ENCODE peak calls at places on chromosomes 12 and 14, in six cellular contexts. Z, K, S, I, J and L are unnamed samples.

GRCh38 chr14:75277000-75277795 is 1.4 kb upstream of the FOS start:
- DNase-seq in S (peak), I (peak), Z (peak), J (no peak), K (peak), L (peak)

GRCh38 chr12:120993496-120993895 is 15.2 kb downstream of the HNF1A start:
- DNase-seq in S (no peak), I (no peak), K (no peak), Z (no peak), J (no peak), L (no peak)

GRCh38 chr12:30026621-30027234 is 243.0 kb upstream of the TMTC1 start:
- DNase-seq in K (no peak), I (no peak), Z (no peak), S (peak), J (no peak), L (no peak)

GRCh38 chr12:32455607-32456063 is 56.3 kb downstream of the FGD4 start:
- DNase-seq in Z (no peak), S (peak), J (no peak), K (no peak), I (no peak), L (no peak)

GRCh38 chr14:95229749-95230148 is 72.4 kb upstream of the DICER1 start:
- DNase-seq in J (no peak), I (no peak), Z (no peak), S (no peak), K (no peak), L (no peak)

GRCh38 chr14:94117856-94118255 is 7.3 kb downstream of the IFI27 start:
- DNase-seq in Z (no peak), K (no peak), I (no peak), S (no peak), J (no peak), L (no peak)

GRCh38 chr12:52772188-52772587 is 5.0 kb downstream of the KRT76 start:
- DNase-seq in J (no peak), K (no peak), Z (no peak), I (no peak), S (no peak), L (no peak)

GRCh38 chr12:32891956-32892355 is 4.6 kb downstream of the PKP2 start:
- DNase-seq in K (no peak), J (no peak), I (no peak), S (no peak), Z (no peak), L (no peak)

GRCh38 chr12:52267699-52268098 is 6.7 kb upstream of the KRT86 start:
- DNase-seq in S (no peak), J (no peak), I (no peak), K (no peak), Z (no peak), L (no peak)

GRCh38 chr12:127106723-127107122 is 1160.2 kb upstream of the TMEM132C start:
- DNase-seq in Z (no peak), K (no peak), I (no peak), S (no peak), J (no peak), L (no peak)

GRCh38 chr12:127107744-127108143 is 1159.2 kb upstream of the TMEM132C start:
- DNase-seq in J (no peak), I (no peak), K (no peak), S (no peak), Z (no peak), L (no peak)

GRCh38 chr12:127113945-127114344 is 1153.0 kb upstream of the TMEM132C start:
- DNase-seq in J (no peak), K (no peak), Z (no peak), I (no peak), S (no peak), L (no peak)

DNA sequence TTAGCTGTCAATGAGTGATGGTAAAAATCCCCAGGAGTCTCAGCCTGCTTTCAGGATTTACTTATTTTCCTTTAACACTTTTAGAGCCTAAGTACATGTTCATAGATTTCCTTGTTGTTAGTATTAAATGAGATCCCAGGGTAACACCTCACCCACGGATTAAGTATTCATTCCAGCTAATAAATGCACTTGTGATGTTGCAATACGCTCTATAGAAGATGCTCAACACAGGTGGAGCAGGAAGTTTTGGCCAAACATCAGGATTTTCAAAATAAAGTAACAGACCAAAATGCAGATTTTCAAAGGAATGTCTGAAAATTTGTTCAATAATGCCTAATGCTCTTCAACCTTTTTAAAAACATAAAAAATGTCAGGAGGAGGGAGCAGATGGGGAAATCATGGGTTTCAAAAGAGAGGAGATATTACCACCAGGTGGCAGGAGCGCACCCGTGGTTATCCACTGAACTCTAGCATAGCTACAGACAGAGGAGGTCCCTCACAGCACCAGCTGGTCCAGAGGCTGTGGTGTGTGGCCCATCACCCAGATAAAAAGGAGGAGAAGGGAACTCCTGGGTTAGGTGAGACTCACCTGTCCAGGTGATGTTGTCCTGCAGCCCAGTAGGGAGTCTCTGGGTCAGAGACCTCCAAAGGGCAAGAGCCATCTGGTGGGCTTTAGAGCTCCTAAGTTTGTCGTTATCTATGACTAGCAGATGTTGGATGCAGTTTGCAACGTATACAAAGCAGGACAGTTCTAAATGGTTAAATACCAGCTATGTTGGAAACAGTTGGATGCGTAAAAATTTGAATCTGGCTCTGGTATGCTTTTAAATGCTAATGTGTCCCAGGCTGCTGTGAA is 1158.4 kb upstream of the TMEM132C start:
- DNase-seq in Z (peak), J (no peak), K (peak), S (peak), I (no peak), L (peak)
- TF ChIP-seq CTCF in Z (peak), J (peak), K (peak), S (peak), I (peak), L (peak)

GRCh38 chr12:21558100-21558679 is 32.1 kb downstream of the SPX start:
- DNase-seq in J (no peak), Z (no peak), S (no peak), I (no peak), K (no peak), L (no peak)

GRCh38 chr12:21547437-21547836 is 21.3 kb downstream of the SPX start:
- DNase-seq in J (no peak), Z (no peak), S (no peak), I (no peak), K (no peak), L (no peak)

GRCh38 chr12:21551811-21552469 is 25.8 kb downstream of the SPX start:
- DNase-seq in Z (no peak), I (no peak), J (no peak), K (no peak), S (no peak), L (peak)

DNA sequence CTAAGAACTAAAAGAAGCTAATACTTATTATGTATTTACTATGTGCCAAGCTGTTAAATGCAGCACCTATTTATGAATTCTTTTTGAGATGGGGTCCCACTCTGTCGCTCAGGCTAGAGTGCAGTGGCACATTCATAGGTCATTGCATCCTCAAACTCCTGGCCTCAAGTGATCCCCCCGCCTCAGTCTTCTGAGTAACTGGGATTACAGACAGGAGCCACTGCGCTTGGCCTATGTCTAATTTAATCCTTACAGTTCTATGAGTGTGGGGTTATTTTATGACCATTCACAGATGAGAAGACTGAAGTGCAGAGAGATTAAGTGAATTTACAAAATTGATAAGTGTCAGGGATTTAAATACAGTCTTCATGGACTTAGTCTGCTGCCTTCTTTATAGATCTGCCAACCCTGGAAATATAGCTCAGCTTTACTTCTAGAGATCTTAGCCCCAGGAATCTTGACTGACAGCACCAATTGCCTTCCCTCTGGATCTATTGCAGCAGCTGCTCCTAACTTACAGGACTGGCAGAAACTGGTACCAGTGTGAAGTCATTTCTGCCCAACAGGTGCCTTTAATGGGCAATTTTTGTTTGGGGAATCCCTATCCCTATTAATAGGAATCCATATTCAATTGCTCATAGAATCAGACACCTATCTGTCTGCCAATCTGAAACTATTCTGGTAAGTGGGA is 27.0 kb downstream of the SPX start:
- DNase-seq in K (no peak), J (no peak), I (no peak), S (no peak), Z (no peak), L (no peak)
- H3K27ac ChIP-seq in K (peak), J (no peak), I (no peak), S (no peak), Z (no peak), L (no peak)

GRCh38 chr12:2547273-2548044 is 247.3 kb upstream of the FKBP4 start:
- DNase-seq in K (no peak), I (no peak), S (no peak), Z (peak), J (no peak), L (no peak)

GRCh38 chr12:2551097-2551496 is 243.7 kb upstream of the FKBP4 start:
- DNase-seq in K (no peak), J (no peak), I (no peak), Z (no peak), S (no peak), L (no peak)

GRCh38 chr12:2551514-2551913 is 243.3 kb upstream of the FKBP4 start:
- DNase-seq in K (no peak), Z (no peak), S (no peak), I (no peak), J (no peak), L (no peak)

GRCh38 chr12:2550470-2551090 is 244.2 kb upstream of the FKBP4 start:
- DNase-seq in K (no peak), S (no peak), J (no peak), I (no peak), Z (peak), L (no peak)

GRCh38 chr12:2548095-2548494 is 246.7 kb upstream of the FKBP4 start:
- DNase-seq in J (no peak), I (no peak), Z (peak), S (peak), K (no peak), L (no peak)
- TF ChIP-seq CTCF in J (no peak), I (no peak), Z (no peak), S (peak), K (no peak), L (no peak)

GRCh38 chr12:46674126-46674525 is 151.7 kb downstream of the SLC38A4 start:
- DNase-seq in K (no peak), J (no peak), Z (no peak), I (no peak), S (no peak), L (no peak)
- H3K27ac ChIP-seq in K (no peak), J (no peak), Z (no peak), I (no peak), S (no peak), L (no peak)

GRCh38 chr14:66507722-66508546 is at the start of gene GPHN:
- DNase-seq in I (peak), J (peak), K (peak), S (peak), Z (peak), L (peak)
- TF ChIP-seq CTCF in I (no peak), J (no peak), K (peak), S (peak), Z (peak), L (peak)

GRCh38 chr14:55117816-55118441 is 11.1 kb upstream of the LGALS3 start:
- DNase-seq in J (no peak), Z (no peak), K (no peak), S (no peak), I (no peak), L (no peak)
- H3K27ac ChIP-seq in J (no peak), Z (peak), K (peak), S (no peak), I (peak), L (peak)